ENCODE peak calls at places on chromosomes 11 and 22, in six cellular contexts. One of them, this sample, is unnamed.

GRCh38 chr22:28930357-28931007 is 47.1 kb downstream of the ZNRF3 start:
- DNase-seq in Karpas-422: peak; percentile 83
- DNase-seq in heart right ventricle: no peak
- DNase-seq in psoas muscle: no peak
- DNase-seq in thoracic aorta: no peak
- DNase-seq in neural progenitor cell: peak; percentile 30
- DNase-seq in this sample: no peak

GRCh38 chr11:77063407-77063806 is 3.4 kb upstream of the CAPN5 start:
- DNase-seq in Karpas-422: no peak
- DNase-seq in heart right ventricle: no peak
- DNase-seq in psoas muscle: no peak
- DNase-seq in thoracic aorta: no peak
- DNase-seq in neural progenitor cell: no peak
- DNase-seq in this sample: no peak

GRCh38 chr11:46391578-46392420 is at the start of gene CHRM4:
- DNase-seq in Karpas-422: peak; percentile 77
- DNase-seq in heart right ventricle: peak; percentile 31
- DNase-seq in psoas muscle: no peak
- DNase-seq in thoracic aorta: no peak
- DNase-seq in neural progenitor cell: peak; percentile 77
- DNase-seq in this sample: no peak

GRCh38 chr22:44224166-44224565 is 43.4 kb downstream of the PARVG start:
- DNase-seq in Karpas-422: no peak
- DNase-seq in heart right ventricle: no peak
- DNase-seq in psoas muscle: no peak
- DNase-seq in thoracic aorta: no peak
- DNase-seq in neural progenitor cell: no peak
- DNase-seq in this sample: no peak

GRCh38 chr11:76835928-76836612 is 24.6 kb upstream of the ACER3 start:
- DNase-seq in Karpas-422: no peak
- DNase-seq in heart right ventricle: no peak
- DNase-seq in psoas muscle: peak; percentile 24
- DNase-seq in thoracic aorta: no peak
- DNase-seq in neural progenitor cell: no peak
- DNase-seq in this sample: no peak

GRCh38 chr11:119680899-119681370 is 48.1 kb downstream of the NECTIN1 start:
- DNase-seq in Karpas-422: no peak
- DNase-seq in heart right ventricle: peak; percentile 70
- DNase-seq in psoas muscle: peak; percentile 34
- DNase-seq in thoracic aorta: no peak
- DNase-seq in neural progenitor cell: no peak
- DNase-seq in this sample: no peak

GRCh38 chr11:69002101-69002742 is 10.8 kb downstream of the MRGPRF start:
- DNase-seq in Karpas-422: no peak
- DNase-seq in heart right ventricle: no peak
- DNase-seq in psoas muscle: no peak
- DNase-seq in thoracic aorta: no peak
- DNase-seq in neural progenitor cell: no peak
- DNase-seq in this sample: no peak

GRCh38 chr22:48578138-48579034 is 1249.3 kb downstream of the BRD1 start:
- DNase-seq in Karpas-422: no peak
- DNase-seq in heart right ventricle: no peak
- DNase-seq in psoas muscle: no peak
- DNase-seq in thoracic aorta: no peak
- DNase-seq in neural progenitor cell: no peak
- DNase-seq in this sample: no peak

GRCh38 chr11:68753300-68753699 is 2.0 kb upstream of the TESMIN start:
- DNase-seq in Karpas-422: peak; percentile 59
- DNase-seq in heart right ventricle: no peak
- DNase-seq in psoas muscle: no peak
- DNase-seq in thoracic aorta: no peak
- DNase-seq in neural progenitor cell: no peak
- DNase-seq in this sample: no peak

DNA sequence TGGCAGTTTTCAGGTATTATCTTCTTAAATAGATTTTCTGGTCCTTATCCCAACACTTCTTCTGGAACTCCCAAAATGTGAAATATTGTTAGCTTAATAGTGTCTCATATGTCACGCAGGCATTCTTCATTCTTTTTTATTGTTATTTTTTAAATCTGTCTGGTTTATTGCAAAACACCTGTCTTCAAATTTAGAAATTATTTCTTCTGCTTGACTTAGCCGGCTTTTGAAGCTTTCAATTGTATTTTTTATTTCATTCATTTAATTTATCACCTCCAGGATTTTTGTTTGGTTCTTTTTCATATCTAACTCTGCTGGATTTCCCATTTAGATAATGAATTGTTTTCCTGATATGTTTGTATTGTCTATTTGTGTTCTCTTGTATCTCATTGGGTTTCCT is 49.9 kb downstream of the KCNQ1OT1 start:
- DNase-seq in Karpas-422: no peak
- DNase-seq in heart right ventricle: no peak
- DNase-seq in psoas muscle: no peak
- DNase-seq in thoracic aorta: no peak
- DNase-seq in neural progenitor cell: no peak
- DNase-seq in this sample: no peak
- H3K9me3 ChIP-seq in Karpas-422: peaks cover 51% of the 10 kb centered on the region
- H3K9me3 ChIP-seq in heart right ventricle: peaks cover 34% of the 10 kb centered on the region
- H3K9me3 ChIP-seq in psoas muscle: peaks cover 57% of the 10 kb centered on the region
- H3K9me3 ChIP-seq in thoracic aorta: peaks cover 61% of the 10 kb centered on the region
- H3K9me3 ChIP-seq in neural progenitor cell: peaks cover 42% of the 10 kb centered on the region
- H3K9me3 ChIP-seq in this sample: peaks cover 16% of the 10 kb centered on the region

GRCh38 chr11:117239295-117239694 is 6.8 kb downstream of the RNF214 start:
- DNase-seq in Karpas-422: peak; percentile 39
- DNase-seq in heart right ventricle: no peak
- DNase-seq in psoas muscle: no peak
- DNase-seq in thoracic aorta: no peak
- DNase-seq in neural progenitor cell: no peak
- DNase-seq in this sample: no peak
- H3K27ac ChIP-seq in Karpas-422: no peak overlapping the region
- H3K27ac ChIP-seq in heart right ventricle: no peak overlapping the region
- H3K27ac ChIP-seq in psoas muscle: no peak overlapping the region
- H3K27ac ChIP-seq in thoracic aorta: no peak overlapping the region
- H3K27ac ChIP-seq in neural progenitor cell: no peak overlapping the region
- H3K27ac ChIP-seq in this sample: no peak overlapping the region

GRCh38 chr11:29447821-29448220 is 569.0 kb downstream of the KCNA4 start:
- DNase-seq in Karpas-422: no peak
- DNase-seq in heart right ventricle: no peak
- DNase-seq in psoas muscle: no peak
- DNase-seq in thoracic aorta: no peak
- DNase-seq in neural progenitor cell: no peak
- DNase-seq in this sample: no peak
- H3K9me3 ChIP-seq in Karpas-422: no peaks in the 10 kb centered on the region
- H3K9me3 ChIP-seq in heart right ventricle: no peaks in the 10 kb centered on the region
- H3K9me3 ChIP-seq in psoas muscle: no peaks in the 10 kb centered on the region
- H3K9me3 ChIP-seq in thoracic aorta: no peaks in the 10 kb centered on the region
- H3K9me3 ChIP-seq in neural progenitor cell: no peaks in the 10 kb centered on the region
- H3K9me3 ChIP-seq in this sample: no peaks in the 10 kb centered on the region

GRCh38 chr22:46732041-46732379 is 6.0 kb downstream of the CERK start:
- DNase-seq in Karpas-422: no peak
- DNase-seq in heart right ventricle: no peak
- DNase-seq in psoas muscle: no peak
- DNase-seq in thoracic aorta: no peak
- DNase-seq in neural progenitor cell: no peak
- DNase-seq in this sample: no peak
- H3K27ac ChIP-seq in Karpas-422: no peak overlapping the region
- H3K27ac ChIP-seq in heart right ventricle: peak overlapping the region; percentile 71
- H3K27ac ChIP-seq in psoas muscle: peak overlapping the region; percentile 71
- H3K27ac ChIP-seq in thoracic aorta: no peak overlapping the region
- H3K27ac ChIP-seq in neural progenitor cell: no peak overlapping the region
- H3K27ac ChIP-seq in this sample: no peak overlapping the region

GRCh38 chr11:134976540-134976939 is 564.5 kb upstream of the B3GAT1 start:
- DNase-seq in Karpas-422: no peak
- DNase-seq in heart right ventricle: no peak
- DNase-seq in psoas muscle: no peak
- DNase-seq in thoracic aorta: no peak
- DNase-seq in neural progenitor cell: no peak
- DNase-seq in this sample: no peak
- H3K9me3 ChIP-seq in Karpas-422: no peaks in the 10 kb centered on the region
- H3K9me3 ChIP-seq in heart right ventricle: no peaks in the 10 kb centered on the region
- H3K9me3 ChIP-seq in psoas muscle: no peaks in the 10 kb centered on the region
- H3K9me3 ChIP-seq in thoracic aorta: no peaks in the 10 kb centered on the region
- H3K9me3 ChIP-seq in neural progenitor cell: no peaks in the 10 kb centered on the region
- H3K9me3 ChIP-seq in this sample: no peaks in the 10 kb centered on the region

This sample was measured in naive thymus-derived CD4-positive, alpha-beta T cell.